ENCODE peak calls at places on chromosomes 5 and 9, in eight cellular contexts. One of them, this sample, is unnamed.

GRCh38 chr5:115398726-115399125 is 102.3 kb upstream of the CCDC112 start:
- DNase-seq in vagina: no peak
- DNase-seq in A549: no peak
- DNase-seq in sigmoid colon: no peak
- DNase-seq in fibroblast of pulmonary artery: peak; percentile 85
- DNase-seq in cardiac fibroblast: peak; percentile 94
- DNase-seq in GM23338: no peak
- DNase-seq in mammary epithelial cell: peak; percentile 87
- DNase-seq in this sample: peak; percentile 91

GRCh38 chr5:172791291-172791690 is 20.3 kb upstream of the DUSP1 start:
- DNase-seq in GM23338: no peak
- DNase-seq in cardiac fibroblast: no peak
- DNase-seq in fibroblast of pulmonary artery: no peak
- DNase-seq in vagina: no peak
- DNase-seq in A549: no peak
- DNase-seq in mammary epithelial cell: no peak
- DNase-seq in sigmoid colon: peak; percentile 66
- DNase-seq in this sample: no peak

GRCh38 chr5:150645070-150645700 is 4.7 kb downstream of the SYNPO start:
- DNase-seq in GM23338: no peak
- DNase-seq in cardiac fibroblast: peak; percentile 96
- DNase-seq in vagina: no peak
- DNase-seq in fibroblast of pulmonary artery: peak; percentile 92
- DNase-seq in sigmoid colon: peak; percentile 85
- DNase-seq in mammary epithelial cell: peak; percentile 47
- DNase-seq in A549: no peak
- DNase-seq in this sample: peak; percentile 79

GRCh38 chr5:36373527-36374086 is 71.9 kb upstream of the RANBP3L start:
- DNase-seq in vagina: no peak
- DNase-seq in sigmoid colon: peak; percentile 89
- DNase-seq in A549: no peak
- DNase-seq in GM23338: no peak
- DNase-seq in fibroblast of pulmonary artery: peak; percentile 88
- DNase-seq in cardiac fibroblast: peak; percentile 89
- DNase-seq in mammary epithelial cell: peak; percentile 93
- DNase-seq in this sample: no peak

GRCh38 chr9:99056876-99057664 is 47.8 kb upstream of the TGFBR1 start:
- DNase-seq in GM23338: no peak
- DNase-seq in sigmoid colon: no peak
- DNase-seq in cardiac fibroblast: peak; percentile 80
- DNase-seq in A549: no peak
- DNase-seq in vagina: no peak
- DNase-seq in mammary epithelial cell: peak; percentile 85
- DNase-seq in fibroblast of pulmonary artery: peak; percentile 68
- DNase-seq in this sample: peak; percentile 74

GRCh38 chr5:43313854-43314457 is 744 bp upstream of the HMGCS1 start:
- DNase-seq in A549: no peak
- DNase-seq in sigmoid colon: no peak
- DNase-seq in cardiac fibroblast: no peak
- DNase-seq in vagina: no peak
- DNase-seq in fibroblast of pulmonary artery: peak; percentile 51
- DNase-seq in mammary epithelial cell: no peak
- DNase-seq in GM23338: peak; percentile 16
- DNase-seq in this sample: no peak

GRCh38 chr5:175444060-175444904 is at the start of gene DRD1:
- DNase-seq in fibroblast of pulmonary artery: peak; percentile 13
- DNase-seq in GM23338: peak; percentile 86
- DNase-seq in sigmoid colon: no peak
- DNase-seq in vagina: no peak
- DNase-seq in cardiac fibroblast: peak; percentile 23
- DNase-seq in mammary epithelial cell: peak; percentile 25
- DNase-seq in A549: peak; percentile 70
- DNase-seq in this sample: no peak

GRCh38 chr9:14924821-14925220 is 14.6 kb upstream of the FREM1 start:
- DNase-seq in sigmoid colon: no peak
- DNase-seq in cardiac fibroblast: peak; percentile 51
- DNase-seq in mammary epithelial cell: peak; percentile 1
- DNase-seq in A549: no peak
- DNase-seq in vagina: no peak
- DNase-seq in fibroblast of pulmonary artery: peak; percentile 62
- DNase-seq in GM23338: no peak
- DNase-seq in this sample: peak; percentile 50

DNA sequence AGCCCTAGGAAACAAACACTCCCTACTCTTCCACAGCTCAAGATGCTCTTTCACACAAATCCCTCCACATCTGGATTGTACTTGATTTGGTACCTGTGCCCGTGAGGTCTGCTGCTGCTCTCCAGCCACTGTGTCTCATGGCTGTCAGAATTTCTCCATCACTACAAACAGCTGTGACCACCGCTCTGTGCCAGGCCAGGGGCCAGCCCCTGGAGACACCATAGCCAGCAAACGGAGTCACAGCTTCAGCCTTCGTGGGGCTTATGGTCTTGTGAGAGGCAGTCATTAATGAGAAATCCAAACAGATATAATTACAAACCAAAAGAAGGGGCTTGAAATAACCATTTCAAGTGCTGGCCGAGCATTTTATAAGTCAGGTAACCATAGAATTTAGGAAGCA is 43.6 kb downstream of the ADAM19 start:
- DNase-seq in A549: no peak
- DNase-seq in fibroblast of pulmonary artery: no peak
- DNase-seq in GM23338: no peak
- DNase-seq in sigmoid colon: no peak
- DNase-seq in cardiac fibroblast: no peak
- DNase-seq in mammary epithelial cell: no peak
- DNase-seq in vagina: no peak
- DNase-seq in this sample: no peak
- TF ChIP-seq CTCF in A549: no peak
- TF ChIP-seq CTCF in fibroblast of pulmonary artery: no peak
- TF ChIP-seq CTCF in GM23338: no peak
- TF ChIP-seq CTCF in sigmoid colon: no peak
- TF ChIP-seq CTCF in cardiac fibroblast: no peak
- TF ChIP-seq CTCF in mammary epithelial cell: no peak
- TF ChIP-seq CTCF in vagina: no peak
- TF ChIP-seq CTCF in this sample: no peak

GRCh38 chr9:105447814-105448812 is at the start of gene FSD1L:
- DNase-seq in GM23338: peak; percentile 95
- DNase-seq in A549: peak; percentile 82
- DNase-seq in cardiac fibroblast: peak; percentile 91
- DNase-seq in mammary epithelial cell: peak; percentile 88
- DNase-seq in vagina: no peak
- DNase-seq in fibroblast of pulmonary artery: peak; percentile 96
- DNase-seq in sigmoid colon: peak; percentile 97
- DNase-seq in this sample: peak; percentile 36
- H3K4me3 ChIP-seq in GM23338: peak within 1 kb of the TSS; percentile 95
- H3K4me3 ChIP-seq in A549: peak within 1 kb of the TSS; percentile 71
- H3K4me3 ChIP-seq in cardiac fibroblast: peak within 1 kb of the TSS; percentile 79
- H3K4me3 ChIP-seq in mammary epithelial cell: peak within 1 kb of the TSS; percentile 96
- H3K4me3 ChIP-seq in vagina: peak within 1 kb of the TSS; percentile 84
- H3K4me3 ChIP-seq in fibroblast of pulmonary artery: peak within 1 kb of the TSS; percentile 86
- H3K4me3 ChIP-seq in sigmoid colon: peak within 1 kb of the TSS; percentile 88
- H3K4me3 ChIP-seq in this sample: peak within 1 kb of the TSS; percentile 83

GRCh38 chr9:94157408-94157801 is 73.1 kb downstream of the PTPDC1 start:
- DNase-seq in cardiac fibroblast: no peak
- DNase-seq in fibroblast of pulmonary artery: no peak
- DNase-seq in sigmoid colon: no peak
- DNase-seq in mammary epithelial cell: no peak
- DNase-seq in vagina: no peak
- DNase-seq in GM23338: no peak
- DNase-seq in A549: no peak
- DNase-seq in this sample: no peak

GRCh38 chr9:94159069-94159915 is 75.0 kb downstream of the PTPDC1 start:
- DNase-seq in vagina: no peak
- DNase-seq in A549: no peak
- DNase-seq in sigmoid colon: no peak
- DNase-seq in fibroblast of pulmonary artery: no peak
- DNase-seq in GM23338: no peak
- DNase-seq in cardiac fibroblast: no peak
- DNase-seq in mammary epithelial cell: no peak
- DNase-seq in this sample: no peak

GRCh38 chr9:94161673-94162072 is 77.4 kb downstream of the PTPDC1 start:
- DNase-seq in sigmoid colon: no peak
- DNase-seq in A549: no peak
- DNase-seq in GM23338: no peak
- DNase-seq in fibroblast of pulmonary artery: no peak
- DNase-seq in cardiac fibroblast: no peak
- DNase-seq in mammary epithelial cell: no peak
- DNase-seq in vagina: no peak
- DNase-seq in this sample: no peak

GRCh38 chr9:94156549-94157407 is 72.5 kb downstream of the PTPDC1 start:
- DNase-seq in A549: peak; percentile 44
- DNase-seq in sigmoid colon: peak; percentile 93
- DNase-seq in cardiac fibroblast: peak; percentile 94
- DNase-seq in GM23338: no peak
- DNase-seq in vagina: no peak
- DNase-seq in mammary epithelial cell: peak; percentile 69
- DNase-seq in fibroblast of pulmonary artery: peak; percentile 95
- DNase-seq in this sample: no peak

DNA sequence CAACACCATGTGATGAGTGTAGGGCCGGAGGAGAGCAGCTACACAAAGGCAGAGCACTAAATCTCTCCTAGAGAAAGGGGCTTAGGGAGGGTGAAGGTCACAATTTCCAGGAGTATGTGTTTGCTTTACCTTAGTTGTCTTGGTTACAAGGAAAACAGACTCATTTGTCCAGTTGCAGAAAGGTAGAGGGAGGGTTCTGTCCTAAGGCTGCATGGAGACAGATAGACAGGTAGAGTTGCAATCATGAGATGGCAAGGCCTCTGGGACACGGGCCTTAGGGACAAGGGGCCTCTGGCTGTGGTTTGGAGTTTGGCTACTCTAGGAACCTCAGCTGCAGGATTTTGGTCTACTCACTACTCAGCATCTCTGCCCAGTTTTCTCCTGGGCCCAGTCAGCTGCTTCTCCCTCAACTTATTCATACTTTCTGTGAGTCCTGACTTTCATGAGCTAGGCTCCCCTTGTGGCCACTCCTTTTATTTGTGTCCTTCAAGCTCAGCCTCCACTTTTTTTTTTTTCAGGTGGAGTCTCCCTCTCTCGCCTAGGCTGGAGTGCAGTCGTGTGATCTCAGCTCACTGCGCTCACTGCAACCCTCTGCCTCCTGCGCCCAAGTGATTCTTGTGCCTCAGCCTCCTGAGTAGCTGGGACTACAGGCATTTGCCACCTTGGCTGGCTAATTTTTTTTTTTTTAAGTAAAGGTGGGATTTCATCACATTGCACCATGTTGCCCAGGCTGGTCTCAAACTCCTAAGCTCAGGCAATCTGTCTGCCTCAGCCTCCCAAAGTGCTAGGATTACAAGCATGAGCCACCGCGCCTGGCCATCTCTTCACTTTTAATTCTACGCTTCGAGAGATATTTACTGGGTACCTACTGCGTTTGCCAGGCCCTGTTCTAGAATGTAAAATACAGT is 76.6 kb downstream of the PTPDC1 start:
- DNase-seq in A549: no peak
- DNase-seq in fibroblast of pulmonary artery: no peak
- DNase-seq in cardiac fibroblast: no peak
- DNase-seq in sigmoid colon: no peak
- DNase-seq in vagina: no peak
- DNase-seq in GM23338: no peak
- DNase-seq in mammary epithelial cell: no peak
- DNase-seq in this sample: no peak
- TF ChIP-seq CTCF in A549: no peak
- TF ChIP-seq CTCF in fibroblast of pulmonary artery: peak; percentile 14
- TF ChIP-seq CTCF in cardiac fibroblast: peak; percentile 18
- TF ChIP-seq CTCF in sigmoid colon: no peak
- TF ChIP-seq CTCF in vagina: no peak
- TF ChIP-seq CTCF in GM23338: peak; percentile 28
- TF ChIP-seq CTCF in mammary epithelial cell: peak; percentile 18
- TF ChIP-seq CTCF in this sample: no peak

DNA sequence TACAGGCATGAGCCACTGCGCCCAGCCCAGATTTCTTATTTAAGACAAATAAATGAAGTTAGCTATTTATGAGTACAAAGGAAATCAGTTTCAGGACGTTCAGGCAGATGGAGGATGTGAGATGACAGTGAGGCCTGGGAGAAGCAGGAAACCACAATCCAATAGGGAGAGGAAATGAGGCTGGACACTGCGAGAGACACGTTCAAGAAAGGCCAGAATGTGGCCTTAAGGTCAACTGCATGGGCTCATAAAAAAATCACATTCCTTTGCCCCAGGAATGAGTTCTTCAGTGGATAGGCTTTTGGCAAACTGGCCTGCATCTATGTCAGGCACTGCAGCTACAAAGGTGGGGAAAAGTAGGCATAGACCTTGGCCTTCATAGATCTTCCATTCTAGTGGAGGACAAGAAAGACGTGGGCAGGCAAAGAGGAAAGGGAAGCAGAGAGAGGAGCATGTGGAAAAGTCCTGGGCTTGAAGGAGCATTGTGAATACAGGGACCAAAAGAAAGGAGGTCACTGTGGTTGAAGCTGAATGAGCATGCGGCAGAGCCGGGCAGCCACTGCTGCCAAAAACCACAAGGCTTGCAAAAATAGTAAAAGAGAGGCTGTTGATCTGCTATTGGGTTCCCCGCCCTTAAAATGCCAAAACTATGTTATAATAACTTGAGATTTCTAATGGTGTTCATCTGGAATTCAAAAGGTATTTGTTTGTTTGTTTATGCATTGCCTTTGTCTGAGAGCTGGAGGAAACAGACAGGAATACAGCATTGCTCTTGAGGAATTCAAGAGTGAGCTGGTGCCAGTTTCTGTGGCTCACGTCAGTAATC is 133.0 kb downstream of the GNA14 start:
- DNase-seq in A549: no peak
- DNase-seq in mammary epithelial cell: peak; percentile 5
- DNase-seq in GM23338: no peak
- DNase-seq in vagina: no peak
- DNase-seq in cardiac fibroblast: peak; percentile 93
- DNase-seq in fibroblast of pulmonary artery: peak; percentile 84
- DNase-seq in sigmoid colon: no peak
- DNase-seq in this sample: no peak
- H3K4me3 ChIP-seq in A549: no peak overlapping the region
- H3K4me3 ChIP-seq in mammary epithelial cell: no peak overlapping the region
- H3K4me3 ChIP-seq in GM23338: no peak overlapping the region
- H3K4me3 ChIP-seq in vagina: no peak overlapping the region
- H3K4me3 ChIP-seq in cardiac fibroblast: no peak overlapping the region
- H3K4me3 ChIP-seq in fibroblast of pulmonary artery: no peak overlapping the region
- H3K4me3 ChIP-seq in sigmoid colon: no peak overlapping the region
- H3K4me3 ChIP-seq in this sample: no peak overlapping the region